ENCODE peak calls at places on chromosomes 11 and 22, in five cellular contexts. Q is left lung, Z is right cardiac atrium, C is AG04450, B is A549. M is an unnamed sample. For H3K9me3, the result is how much of the 10 kb centered on the place peaks cover.

GRCh38 chr22:46462726-46463371 is 74.6 kb downstream of the CELSR1 start:
- DNase-seq in B (peak), Q (no peak), C (no peak), Z (no peak), M (no peak)

GRCh38 chr22:26939466-26939865 is 282.1 kb downstream of the MIAT start:
- DNase-seq in C (no peak), B (no peak), Z (no peak), Q (no peak), M (no peak)

GRCh38 chr11:65588199-65589054 is 7.2 kb downstream of the KCNK7 start:
- DNase-seq in B (peak), Q (peak), C (no peak), Z (peak), M (peak)

GRCh38 chr11:74971424-74971823 is 17.3 kb upstream of the NEU3 start:
- DNase-seq in Z (no peak), Q (no peak), B (no peak), C (no peak), M (no peak)

GRCh38 chr22:38950527-38951111 is 6.8 kb upstream of the APOBEC3A start:
- DNase-seq in Q (peak), B (no peak), C (no peak), Z (no peak), M (no peak)

GRCh38 chr11:34719303-34719848 is 98.5 kb downstream of the EHF start:
- DNase-seq in Q (no peak), B (no peak), C (no peak), Z (no peak), M (no peak)

GRCh38 chr22:31243339-31244043 is 31.4 kb downstream of the LIMK2 start:
- DNase-seq in Z (no peak), B (no peak), Q (no peak), C (no peak), M (no peak)

GRCh38 chr22:45777046-45777851 is 105.6 kb downstream of the ATXN10 start:
- DNase-seq in B (peak), Z (no peak), C (no peak), Q (no peak), M (no peak)

GRCh38 chr22:37270928-37271650 is 11.2 kb upstream of the CYTH4 start:
- DNase-seq in Z (peak), Q (peak), C (no peak), B (no peak), M (no peak)

GRCh38 chr11:4539603-4540219 is 5.3 kb upstream of the OR52M1 start:
- DNase-seq in Q (peak), C (peak), Z (peak), B (peak), M (peak)

GRCh38 chr11:77038029-77038824 is 4.0 kb downstream of the B3GNT6 start:
- DNase-seq in B (no peak), C (no peak), Z (no peak), Q (no peak), M (no peak)

DNA sequence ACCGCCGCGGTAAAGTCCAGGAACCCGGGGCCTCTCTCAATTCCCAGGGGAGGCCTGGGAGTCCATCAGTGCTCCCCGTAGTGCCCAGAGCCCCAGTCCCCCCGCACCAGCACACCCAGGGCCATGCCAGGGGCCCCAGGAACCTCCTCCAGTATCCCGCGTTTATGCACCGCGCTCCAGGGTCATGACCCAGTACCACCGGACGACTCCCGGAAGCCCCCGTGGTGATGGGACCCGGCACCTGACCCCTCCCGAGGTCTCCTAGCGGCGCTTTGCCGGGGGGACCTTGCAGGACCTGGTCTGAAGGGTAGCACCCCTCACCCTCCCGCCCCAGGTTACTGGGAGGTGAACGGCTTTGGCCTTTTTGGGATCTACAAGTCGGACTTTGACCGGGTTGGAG is 11.2 kb downstream of the B4GALNT4 start:
- DNase-seq in B (no peak), C (no peak), Z (peak), Q (no peak), M (peak)
- H3K9me3 ChIP-seq in B (under half), C (under half), Z (under half), Q (under half), M (under half)

GRCh38 chr22:23256986-23257888 is 76.9 kb downstream of the BCR start:
- DNase-seq in C (no peak), B (no peak), Q (no peak), Z (peak), M (no peak)

GRCh38 chr22:23259916-23260644 is 79.8 kb downstream of the BCR start:
- DNase-seq in B (no peak), C (no peak), Q (no peak), Z (peak), M (no peak)

GRCh38 chr22:23257889-23258825 is 77.8 kb downstream of the BCR start:
- DNase-seq in B (no peak), Z (no peak), Q (no peak), C (no peak), M (no peak)

GRCh38 chr22:23260645-23261581 is 80.6 kb downstream of the BCR start:
- DNase-seq in Z (peak), B (no peak), Q (no peak), C (no peak), M (no peak)

GRCh38 chr22:23258826-23259170 is 78.5 kb downstream of the BCR start:
- DNase-seq in Q (no peak), Z (no peak), C (no peak), B (no peak), M (no peak)
- H3K27ac ChIP-seq in Q (no peak), Z (no peak), C (no peak), B (no peak), M (no peak)

GRCh38 chr22:47571616-47572015 is 809.2 kb downstream of the TBC1D22A start:
- DNase-seq in C (no peak), Q (no peak), Z (no peak), B (no peak), M (no peak)
- H3K9me3 ChIP-seq in C (half or more), Q (under half), Z (under half), B (under half), M (under half)

GRCh38 chr11:106733518-106734162 is 284.6 kb downstream of the GUCY1A2 start:
- DNase-seq in B (no peak), Z (no peak), Q (no peak), C (no peak), M (no peak)
- H3K27ac ChIP-seq in B (no peak), Z (no peak), Q (no peak), C (no peak), M (no peak)

GRCh38 chr22:48849513-48849912 is 978.2 kb downstream of the BRD1 start:
- DNase-seq in Z (no peak), C (no peak), B (no peak), Q (no peak), M (no peak)
- H3K9me3 ChIP-seq in Z (under half), C (half or more), B (under half), Q (under half), M (under half)

DNA sequence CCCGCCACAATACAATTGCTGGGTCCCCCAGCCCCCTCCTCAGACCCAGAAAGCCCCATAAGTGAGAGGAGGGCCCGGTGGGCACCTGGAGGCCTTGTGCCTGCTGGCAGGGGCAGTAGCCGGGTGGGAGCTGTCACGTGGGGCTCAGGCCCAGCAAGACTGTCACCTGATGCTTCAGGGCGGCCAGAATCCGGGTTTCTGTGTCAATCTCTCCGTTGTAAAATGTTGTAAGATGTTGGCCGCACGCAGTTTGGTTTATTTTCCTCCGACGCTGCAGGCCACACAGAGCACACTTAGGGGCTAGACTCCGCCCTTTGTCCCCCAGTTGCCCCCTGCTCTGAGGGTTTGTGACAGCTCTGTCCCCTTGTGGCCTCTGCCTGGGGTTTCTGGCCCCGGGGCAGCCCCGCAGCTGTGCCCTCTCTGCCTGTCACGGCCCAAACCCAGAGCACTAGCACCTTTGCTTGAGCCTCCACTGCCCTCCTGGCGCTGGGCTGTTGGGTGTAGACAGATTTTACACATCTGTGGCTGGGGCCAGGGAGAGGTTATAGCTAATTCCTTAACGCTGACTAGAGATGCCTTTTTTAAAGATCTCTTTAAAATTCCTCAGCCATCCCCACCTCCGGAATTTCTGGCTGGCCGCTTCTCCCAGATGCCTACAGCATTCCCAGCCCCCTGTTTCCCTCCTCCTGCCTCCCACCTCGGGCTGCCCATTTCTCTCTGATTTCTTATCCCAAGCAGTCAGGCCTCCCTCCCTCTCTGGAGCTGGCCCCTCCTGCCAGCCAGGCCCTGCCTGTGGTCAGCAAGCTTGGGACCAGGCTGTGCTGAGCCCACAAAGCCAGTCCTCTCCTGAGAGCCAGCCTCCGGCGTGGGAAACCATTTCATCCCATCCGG is 3.2 kb upstream of the PRR5 start:
- DNase-seq in C (peak), Q (no peak), Z (peak), B (no peak), M (no peak)
- H3K27ac ChIP-seq in C (peak), Q (peak), Z (peak), B (no peak), M (no peak)

GRCh38 chr22:48842976-48843375 is 984.7 kb downstream of the BRD1 start:
- DNase-seq in C (no peak), B (no peak), Q (no peak), Z (no peak), M (no peak)

GRCh38 chr22:48845356-48845936 is 982.2 kb downstream of the BRD1 start:
- DNase-seq in C (no peak), Z (no peak), Q (no peak), B (no peak), M (no peak)

GRCh38 chr22:48842583-48842945 is 985.1 kb downstream of the BRD1 start:
- DNase-seq in B (no peak), C (no peak), Q (no peak), Z (no peak), M (peak)

GRCh38 chr22:48843640-48844039 is 984.0 kb downstream of the BRD1 start:
- DNase-seq in Q (no peak), B (no peak), Z (no peak), C (no peak), M (no peak)

GRCh38 chr22:48844096-48844675 is 983.5 kb downstream of the BRD1 start:
- DNase-seq in Q (no peak), B (no peak), Z (no peak), C (no peak), M (no peak)
- H3K9me3 ChIP-seq in Q (under half), B (under half), Z (under half), C (half or more), M (under half)

M was measured in pancreas.